ENCODE peak calls at places on chromosomes 7 and 10, in six cellular contexts. One of them, this sample, is unnamed.

GRCh38 chr10:125091891-125092290 is 68.5 kb downstream of the CTBP2 start:
- DNase-seq in glutamatergic neuron: no peak
- DNase-seq in OCI-LY7: no peak
- DNase-seq in activated naive CD8-positive, alpha-beta T cell treated with anti-CD3 and anti-CD28 coated beads, Interleukin-2, amount 50 U/mL, for 24 hours: no peak
- DNase-seq in skeletal muscle cell: no peak
- DNase-seq in NCI-H1092 treated with DMSO at 0.1 percent for 48 hours: no peak
- DNase-seq in this sample: no peak

GRCh38 chr7:135169141-135169935 is 1.2 kb downstream of the CYREN start:
- DNase-seq in activated naive CD8-positive, alpha-beta T cell treated with anti-CD3 and anti-CD28 coated beads, Interleukin-2, amount 50 U/mL, for 24 hours: peak; percentile 77
- DNase-seq in OCI-LY7: peak; percentile 75
- DNase-seq in skeletal muscle cell: no peak
- DNase-seq in NCI-H1092 treated with DMSO at 0.1 percent for 48 hours: no peak
- DNase-seq in glutamatergic neuron: peak; percentile 58
- DNase-seq in this sample: peak; percentile 66

GRCh38 chr7:81594767-81595166 is 175.1 kb downstream of the HGF start:
- DNase-seq in OCI-LY7: no peak
- DNase-seq in glutamatergic neuron: no peak
- DNase-seq in activated naive CD8-positive, alpha-beta T cell treated with anti-CD3 and anti-CD28 coated beads, Interleukin-2, amount 50 U/mL, for 24 hours: no peak
- DNase-seq in NCI-H1092 treated with DMSO at 0.1 percent for 48 hours: no peak
- DNase-seq in skeletal muscle cell: no peak
- DNase-seq in this sample: no peak

GRCh38 chr7:148962823-148963582 is 65.3 kb downstream of the PDIA4 start:
- DNase-seq in skeletal muscle cell: no peak
- DNase-seq in NCI-H1092 treated with DMSO at 0.1 percent for 48 hours: peak; percentile 93
- DNase-seq in OCI-LY7: peak; percentile 78
- DNase-seq in activated naive CD8-positive, alpha-beta T cell treated with anti-CD3 and anti-CD28 coated beads, Interleukin-2, amount 50 U/mL, for 24 hours: peak; percentile 65
- DNase-seq in glutamatergic neuron: peak; percentile 58
- DNase-seq in this sample: peak; percentile 77

GRCh38 chr7:30159698-30160143 is 24.9 kb downstream of the MTURN start:
- DNase-seq in NCI-H1092 treated with DMSO at 0.1 percent for 48 hours: peak; percentile 70
- DNase-seq in skeletal muscle cell: no peak
- DNase-seq in glutamatergic neuron: no peak
- DNase-seq in activated naive CD8-positive, alpha-beta T cell treated with anti-CD3 and anti-CD28 coated beads, Interleukin-2, amount 50 U/mL, for 24 hours: peak; percentile 33
- DNase-seq in OCI-LY7: peak; percentile 55
- DNase-seq in this sample: peak; percentile 19

GRCh38 chr10:70232155-70232858 is 922 bp downstream of the PPA1 start:
- DNase-seq in glutamatergic neuron: no peak
- DNase-seq in OCI-LY7: peak; percentile 50
- DNase-seq in activated naive CD8-positive, alpha-beta T cell treated with anti-CD3 and anti-CD28 coated beads, Interleukin-2, amount 50 U/mL, for 24 hours: peak; percentile 38
- DNase-seq in NCI-H1092 treated with DMSO at 0.1 percent for 48 hours: no peak
- DNase-seq in skeletal muscle cell: no peak
- DNase-seq in this sample: peak; percentile 26

GRCh38 chr7:17661982-17662585 is 278.2 kb downstream of the SNX13 start:
- DNase-seq in NCI-H1092 treated with DMSO at 0.1 percent for 48 hours: no peak
- DNase-seq in skeletal muscle cell: no peak
- DNase-seq in OCI-LY7: no peak
- DNase-seq in glutamatergic neuron: no peak
- DNase-seq in activated naive CD8-positive, alpha-beta T cell treated with anti-CD3 and anti-CD28 coated beads, Interleukin-2, amount 50 U/mL, for 24 hours: no peak
- DNase-seq in this sample: no peak

GRCh38 chr7:22943997-22944396 is 69.9 kb downstream of the HYCC1 start:
- DNase-seq in glutamatergic neuron: no peak
- DNase-seq in OCI-LY7: no peak
- DNase-seq in NCI-H1092 treated with DMSO at 0.1 percent for 48 hours: no peak
- DNase-seq in activated naive CD8-positive, alpha-beta T cell treated with anti-CD3 and anti-CD28 coated beads, Interleukin-2, amount 50 U/mL, for 24 hours: no peak
- DNase-seq in skeletal muscle cell: peak; percentile 67
- DNase-seq in this sample: no peak

GRCh38 chr10:10915215-10915614 is 102.5 kb upstream of the CELF2 start:
- DNase-seq in skeletal muscle cell: no peak
- DNase-seq in OCI-LY7: no peak
- DNase-seq in glutamatergic neuron: no peak
- DNase-seq in NCI-H1092 treated with DMSO at 0.1 percent for 48 hours: no peak
- DNase-seq in activated naive CD8-positive, alpha-beta T cell treated with anti-CD3 and anti-CD28 coated beads, Interleukin-2, amount 50 U/mL, for 24 hours: no peak
- DNase-seq in this sample: no peak

GRCh38 chr10:97270523-97271154 is 21.8 kb downstream of the ARHGAP19 start:
- DNase-seq in activated naive CD8-positive, alpha-beta T cell treated with anti-CD3 and anti-CD28 coated beads, Interleukin-2, amount 50 U/mL, for 24 hours: no peak
- DNase-seq in skeletal muscle cell: peak; percentile 6
- DNase-seq in NCI-H1092 treated with DMSO at 0.1 percent for 48 hours: no peak
- DNase-seq in OCI-LY7: no peak
- DNase-seq in glutamatergic neuron: no peak
- DNase-seq in this sample: no peak

GRCh38 chr7:32536585-32536984 is 41.3 kb downstream of the AVL9 start:
- DNase-seq in glutamatergic neuron: no peak
- DNase-seq in skeletal muscle cell: peak; percentile 34
- DNase-seq in activated naive CD8-positive, alpha-beta T cell treated with anti-CD3 and anti-CD28 coated beads, Interleukin-2, amount 50 U/mL, for 24 hours: no peak
- DNase-seq in OCI-LY7: no peak
- DNase-seq in NCI-H1092 treated with DMSO at 0.1 percent for 48 hours: no peak
- DNase-seq in this sample: no peak

GRCh38 chr7:38880035-38880434 is 29.0 kb downstream of the VPS41 start:
- DNase-seq in skeletal muscle cell: no peak
- DNase-seq in NCI-H1092 treated with DMSO at 0.1 percent for 48 hours: no peak
- DNase-seq in OCI-LY7: no peak
- DNase-seq in glutamatergic neuron: no peak
- DNase-seq in activated naive CD8-positive, alpha-beta T cell treated with anti-CD3 and anti-CD28 coated beads, Interleukin-2, amount 50 U/mL, for 24 hours: no peak
- DNase-seq in this sample: no peak

GRCh38 chr10:51934373-51934772 is 235.0 kb upstream of the CSTF2T start:
- DNase-seq in skeletal muscle cell: no peak
- DNase-seq in NCI-H1092 treated with DMSO at 0.1 percent for 48 hours: no peak
- DNase-seq in glutamatergic neuron: no peak
- DNase-seq in activated naive CD8-positive, alpha-beta T cell treated with anti-CD3 and anti-CD28 coated beads, Interleukin-2, amount 50 U/mL, for 24 hours: no peak
- DNase-seq in OCI-LY7: no peak
- DNase-seq in this sample: no peak

GRCh38 chr10:52004342-52004949 is 305.1 kb upstream of the CSTF2T start:
- DNase-seq in activated naive CD8-positive, alpha-beta T cell treated with anti-CD3 and anti-CD28 coated beads, Interleukin-2, amount 50 U/mL, for 24 hours: no peak
- DNase-seq in NCI-H1092 treated with DMSO at 0.1 percent for 48 hours: peak; percentile 16
- DNase-seq in OCI-LY7: peak; percentile 22
- DNase-seq in skeletal muscle cell: no peak
- DNase-seq in glutamatergic neuron: no peak
- DNase-seq in this sample: peak; percentile 55

GRCh38 chr10:42548254-42548653 is 90.1 kb downstream of the ZNF33B start:
- DNase-seq in skeletal muscle cell: no peak
- DNase-seq in activated naive CD8-positive, alpha-beta T cell treated with anti-CD3 and anti-CD28 coated beads, Interleukin-2, amount 50 U/mL, for 24 hours: no peak
- DNase-seq in OCI-LY7: no peak
- DNase-seq in NCI-H1092 treated with DMSO at 0.1 percent for 48 hours: no peak
- DNase-seq in glutamatergic neuron: no peak
- DNase-seq in this sample: no peak

GRCh38 chr7:525740-526139 is 6.1 kb upstream of the PDGFA start:
- DNase-seq in skeletal muscle cell: no peak
- DNase-seq in activated naive CD8-positive, alpha-beta T cell treated with anti-CD3 and anti-CD28 coated beads, Interleukin-2, amount 50 U/mL, for 24 hours: no peak
- DNase-seq in glutamatergic neuron: no peak
- DNase-seq in OCI-LY7: no peak
- DNase-seq in NCI-H1092 treated with DMSO at 0.1 percent for 48 hours: no peak
- DNase-seq in this sample: no peak

GRCh38 chr7:141609566-141609965 is 58.4 kb downstream of the AGK start:
- DNase-seq in OCI-LY7: no peak
- DNase-seq in glutamatergic neuron: no peak
- DNase-seq in NCI-H1092 treated with DMSO at 0.1 percent for 48 hours: no peak
- DNase-seq in skeletal muscle cell: no peak
- DNase-seq in activated naive CD8-positive, alpha-beta T cell treated with anti-CD3 and anti-CD28 coated beads, Interleukin-2, amount 50 U/mL, for 24 hours: no peak
- DNase-seq in this sample: no peak

GRCh38 chr7:90660100-90660499 is 64.0 kb downstream of the CDK14 start:
- DNase-seq in NCI-H1092 treated with DMSO at 0.1 percent for 48 hours: no peak
- DNase-seq in OCI-LY7: no peak
- DNase-seq in glutamatergic neuron: no peak
- DNase-seq in skeletal muscle cell: no peak
- DNase-seq in activated naive CD8-positive, alpha-beta T cell treated with anti-CD3 and anti-CD28 coated beads, Interleukin-2, amount 50 U/mL, for 24 hours: no peak
- DNase-seq in this sample: no peak

GRCh38 chr7:149404830-149405229 is 56.0 kb downstream of the ZNF777 start:
- DNase-seq in NCI-H1092 treated with DMSO at 0.1 percent for 48 hours: no peak
- DNase-seq in glutamatergic neuron: no peak
- DNase-seq in skeletal muscle cell: no peak
- DNase-seq in activated naive CD8-positive, alpha-beta T cell treated with anti-CD3 and anti-CD28 coated beads, Interleukin-2, amount 50 U/mL, for 24 hours: no peak
- DNase-seq in OCI-LY7: no peak
- DNase-seq in this sample: no peak

GRCh38 chr7:79497728-79498127 is 44.3 kb upstream of the MAGI2 start:
- DNase-seq in activated naive CD8-positive, alpha-beta T cell treated with anti-CD3 and anti-CD28 coated beads, Interleukin-2, amount 50 U/mL, for 24 hours: no peak
- DNase-seq in OCI-LY7: no peak
- DNase-seq in NCI-H1092 treated with DMSO at 0.1 percent for 48 hours: no peak
- DNase-seq in skeletal muscle cell: no peak
- DNase-seq in glutamatergic neuron: no peak
- DNase-seq in this sample: no peak

GRCh38 chr7:149820622-149821190 is 17.5 kb upstream of the ZNF862 start:
- DNase-seq in glutamatergic neuron: peak; percentile 9
- DNase-seq in NCI-H1092 treated with DMSO at 0.1 percent for 48 hours: no peak
- DNase-seq in skeletal muscle cell: no peak
- DNase-seq in OCI-LY7: no peak
- DNase-seq in activated naive CD8-positive, alpha-beta T cell treated with anti-CD3 and anti-CD28 coated beads, Interleukin-2, amount 50 U/mL, for 24 hours: no peak
- DNase-seq in this sample: no peak

GRCh38 chr7:134045716-134046115 is 81.4 kb upstream of the LRGUK start:
- DNase-seq in glutamatergic neuron: no peak
- DNase-seq in skeletal muscle cell: no peak
- DNase-seq in NCI-H1092 treated with DMSO at 0.1 percent for 48 hours: no peak
- DNase-seq in activated naive CD8-positive, alpha-beta T cell treated with anti-CD3 and anti-CD28 coated beads, Interleukin-2, amount 50 U/mL, for 24 hours: no peak
- DNase-seq in OCI-LY7: peak; percentile 74
- DNase-seq in this sample: no peak

GRCh38 chr7:125876436-125876835 is 946.8 kb upstream of the POT1 start:
- DNase-seq in NCI-H1092 treated with DMSO at 0.1 percent for 48 hours: no peak
- DNase-seq in skeletal muscle cell: no peak
- DNase-seq in OCI-LY7: no peak
- DNase-seq in activated naive CD8-positive, alpha-beta T cell treated with anti-CD3 and anti-CD28 coated beads, Interleukin-2, amount 50 U/mL, for 24 hours: no peak
- DNase-seq in glutamatergic neuron: no peak
- DNase-seq in this sample: no peak

GRCh38 chr10:49619613-49620012 is 5.8 kb downstream of the CHAT start:
- DNase-seq in activated naive CD8-positive, alpha-beta T cell treated with anti-CD3 and anti-CD28 coated beads, Interleukin-2, amount 50 U/mL, for 24 hours: no peak
- DNase-seq in glutamatergic neuron: no peak
- DNase-seq in NCI-H1092 treated with DMSO at 0.1 percent for 48 hours: no peak
- DNase-seq in skeletal muscle cell: no peak
- DNase-seq in OCI-LY7: no peak
- DNase-seq in this sample: no peak

GRCh38 chr10:14740684-14741247 is 33.9 kb downstream of the FAM107B start:
- DNase-seq in glutamatergic neuron: no peak
- DNase-seq in NCI-H1092 treated with DMSO at 0.1 percent for 48 hours: no peak
- DNase-seq in skeletal muscle cell: no peak
- DNase-seq in activated naive CD8-positive, alpha-beta T cell treated with anti-CD3 and anti-CD28 coated beads, Interleukin-2, amount 50 U/mL, for 24 hours: no peak
- DNase-seq in OCI-LY7: peak; percentile 87
- DNase-seq in this sample: no peak

GRCh38 chr7:106563466-106564150 is 97.3 kb downstream of the CCDC71L start:
- DNase-seq in activated naive CD8-positive, alpha-beta T cell treated with anti-CD3 and anti-CD28 coated beads, Interleukin-2, amount 50 U/mL, for 24 hours: no peak
- DNase-seq in glutamatergic neuron: no peak
- DNase-seq in NCI-H1092 treated with DMSO at 0.1 percent for 48 hours: no peak
- DNase-seq in skeletal muscle cell: no peak
- DNase-seq in OCI-LY7: no peak
- DNase-seq in this sample: no peak

GRCh38 chr7:5596046-5596895 is 172.6 kb upstream of the TNRC18 start:
- DNase-seq in activated naive CD8-positive, alpha-beta T cell treated with anti-CD3 and anti-CD28 coated beads, Interleukin-2, amount 50 U/mL, for 24 hours: peak; percentile 86
- DNase-seq in NCI-H1092 treated with DMSO at 0.1 percent for 48 hours: no peak
- DNase-seq in skeletal muscle cell: peak; percentile 87
- DNase-seq in glutamatergic neuron: peak; percentile 68
- DNase-seq in OCI-LY7: peak; percentile 13
- DNase-seq in this sample: no peak

This sample was measured in HEK293T.